ENCODE peak calls at places on chromosomes 12 and 14, in six cellular contexts. Y is activated B cell treated with CpG ODN at 0.5 μM for 24 hours, F is NB4, B is HFFc6, O is heart right ventricle, P is AG09319. Q is an unnamed sample.

GRCh38 chr14:61477845-61478438 is 156.6 kb downstream of the PRKCH start:
- DNase-seq in Y (no peak), F (peak; percentile 28), B (no peak), O (peak; percentile 81), P (no peak), Q (no peak)

GRCh38 chr14:100416921-100417451 is 93.8 kb downstream of the SLC25A47 start:
- DNase-seq in Y (no peak), F (no peak), B (peak; percentile 83), O (no peak), P (no peak), Q (no peak)

GRCh38 chr14:32524609-32525391 is 195.7 kb downstream of the AKAP6 start:
- DNase-seq in Y (no peak), F (no peak), B (peak; percentile 36), O (no peak), P (no peak), Q (peak; percentile 3)

GRCh38 chr12:68403296-68403695 is 71.1 kb upstream of the MDM1 start:
- DNase-seq in Y (no peak), F (no peak), B (no peak), O (no peak), P (no peak), Q (no peak)

GRCh38 chr12:19822476-19822875 is 383.2 kb downstream of the AEBP2 start:
- DNase-seq in Y (no peak), F (no peak), B (no peak), O (no peak), P (no peak), Q (no peak)

GRCh38 chr12:111715242-111715641 is 29.4 kb downstream of the ACAD10 start:
- DNase-seq in Y (no peak), F (no peak), B (peak; percentile 2), O (peak; percentile 47), P (no peak), Q (no peak)

GRCh38 chr12:127113945-127114344 is 1153.0 kb upstream of the TMEM132C start:
- DNase-seq in Y (no peak), F (no peak), B (no peak), O (no peak), P (no peak), Q (no peak)

GRCh38 chr14:78975734-78976133 is 805.6 kb downstream of the NRXN3 start:
- DNase-seq in Y (no peak), F (no peak), B (no peak), O (no peak), P (no peak), Q (no peak)

GRCh38 chr12:116934908-116935698 is 24.4 kb downstream of the FBXW8 start:
- DNase-seq in Y (no peak), F (no peak), B (no peak), O (no peak), P (no peak), Q (no peak)

GRCh38 chr12:124730455-124730932 is 133.2 kb downstream of the SCARB1 start:
- DNase-seq in Y (no peak), F (no peak), B (no peak), O (no peak), P (no peak), Q (peak; percentile 80)

GRCh38 chr12:105355752-105356151 is 25.3 kb downstream of the C12orf75 start:
- DNase-seq in Y (no peak), F (no peak), B (peak; percentile 57), O (no peak), P (no peak), Q (peak; percentile 57)

GRCh38 chr12:116319316-116319715 is 41.8 kb upstream of the MED13L start:
- DNase-seq in Y (no peak), F (peak; percentile 45), B (no peak), O (no peak), P (no peak), Q (peak; percentile 43)

GRCh38 chr12:49762468-49762847 is 21.1 kb downstream of the TMBIM6 start:
- DNase-seq in Y (no peak), F (no peak), B (no peak), O (no peak), P (no peak), Q (no peak)

GRCh38 chr12:66061557-66062279 is 68.8 kb downstream of the LLPH start:
- DNase-seq in Y (no peak), F (no peak), B (no peak), O (no peak), P (no peak), Q (no peak)

GRCh38 chr12:1666685-1667162 is 24.1 kb upstream of the ADIPOR2 start:
- DNase-seq in Y (no peak), F (peak; percentile 77), B (no peak), O (no peak), P (no peak), Q (no peak)

GRCh38 chr14:87457727-87458126 is 535.3 kb downstream of the GALC start:
- DNase-seq in Y (no peak), F (peak; percentile 20), B (no peak), O (no peak), P (no peak), Q (no peak)

GRCh38 chr12:43653917-43654316 is 101.9 kb upstream of the ADAMTS20 start:
- DNase-seq in Y (no peak), F (no peak), B (no peak), O (no peak), P (no peak), Q (no peak)

GRCh38 chr14:70468731-70469130 is 16.8 kb downstream of the ADAM21 start:
- DNase-seq in Y (no peak), F (no peak), B (no peak), O (no peak), P (no peak), Q (no peak)

GRCh38 chr12:56635539-56636117 is 5.5 kb upstream of the BAZ2A start:
- DNase-seq in Y (peak; percentile 27), F (peak; percentile 54), B (no peak), O (no peak), P (no peak), Q (no peak)

GRCh38 chr12:101539148-101539547 is 55.6 kb upstream of the MYBPC1 start:
- DNase-seq in Y (no peak), F (no peak), B (no peak), O (no peak), P (no peak), Q (peak; percentile 25)

GRCh38 chr14:66944872-66945271 is 244.4 kb upstream of the GARIN2 start:
- DNase-seq in Y (no peak), F (peak; percentile 31), B (peak; percentile 29), O (no peak), P (no peak), Q (peak; percentile 47)

GRCh38 chr12:71312767-71313375 is 126.7 kb upstream of the LGR5 start:
- DNase-seq in Y (no peak), F (no peak), B (no peak), O (no peak), P (no peak), Q (no peak)

GRCh38 chr12:873954-874353 is 75.5 kb downstream of the RAD52 start:
- DNase-seq in Y (no peak), F (no peak), B (no peak), O (no peak), P (no peak), Q (no peak)

GRCh38 chr12:113358381-113359132 is at the start of gene PLBD2:
- DNase-seq in Y (peak; percentile 90), F (peak; percentile 98), B (peak; percentile 88), O (peak; percentile 96), P (peak; percentile 81), Q (peak; percentile 97)

GRCh38 chr14:33891700-33892099 is 59.2 kb downstream of the EGLN3 start:
- DNase-seq in Y (no peak), F (no peak), B (no peak), O (no peak), P (no peak), Q (no peak)

GRCh38 chr12:107568718-107569117 is 116.9 kb upstream of the PWP1 start:
- DNase-seq in Y (no peak), F (no peak), B (no peak), O (no peak), P (no peak), Q (no peak)

GRCh38 chr12:107565551-107565950 is 120.0 kb upstream of the PWP1 start:
- DNase-seq in Y (no peak), F (no peak), B (no peak), O (no peak), P (no peak), Q (no peak)

GRCh38 chr12:107560906-107561285 is 124.7 kb upstream of the PWP1 start:
- DNase-seq in Y (no peak), F (no peak), B (no peak), O (no peak), P (no peak), Q (no peak)

GRCh38 chr12:107567871-107568619 is 117.6 kb upstream of the PWP1 start:
- DNase-seq in Y (no peak), F (no peak), B (no peak), O (no peak), P (no peak), Q (no peak)

GRCh38 chr12:107564946-107565345 is 120.7 kb upstream of the PWP1 start:
- DNase-seq in Y (no peak), F (peak; percentile 34), B (no peak), O (no peak), P (no peak), Q (peak; percentile 35)
- TF ChIP-seq CTCF in Y (no peak), F (peak; percentile 49), B (no peak), O (no peak), P (peak; percentile 31), Q (no peak)

GRCh38 chr14:77059276-77059934 is 30.9 kb upstream of the IRF2BPL start:
- DNase-seq in Y (no peak), F (peak; percentile 49), B (peak; percentile 94), O (no peak), P (peak; percentile 42), Q (no peak)
- TF ChIP-seq CTCF in Y (no peak), F (no peak), B (peak; percentile 76), O (no peak), P (peak; percentile 29), Q (peak; percentile 48)

GRCh38 chr12:31813305-31813704 is 84.5 kb upstream of the AMN1 start:
- DNase-seq in Y (no peak), F (peak; percentile 10), B (no peak), O (no peak), P (no peak), Q (no peak)
- TF ChIP-seq CTCF in Y (no peak), F (no peak), B (peak; percentile 23), O (no peak), P (no peak), Q (peak; percentile 18)

GRCh38 chr12:53295070-53295890 is at the start of gene PFDN5:
- DNase-seq in Y (peak; percentile 75), F (peak; percentile 96), B (peak; percentile 91), O (peak; percentile 87), P (peak; percentile 78), Q (peak; percentile 96)
- TF ChIP-seq CTCF in Y (no peak), F (no peak), B (peak; percentile 10), O (no peak), P (no peak), Q (no peak)

GRCh38 chr14:103472939-103473338 is 49.7 kb downstream of the CKB start:
- DNase-seq in Y (no peak), F (no peak), B (no peak), O (no peak), P (no peak), Q (no peak)
- TF ChIP-seq CTCF in Y (no peak), F (no peak), B (no peak), O (no peak), P (no peak), Q (no peak)

GRCh38 chr12:28050606-28051005 is 78.1 kb upstream of the PTHLH start:
- DNase-seq in Y (no peak), F (no peak), B (no peak), O (no peak), P (no peak), Q (no peak)
- TF ChIP-seq CTCF in Y (no peak), F (no peak), B (no peak), O (no peak), P (no peak), Q (no peak)

GRCh38 chr12:92717202-92717601 is 14.4 kb downstream of the PLEKHG7 start:
- DNase-seq in Y (no peak), F (peak; percentile 90), B (peak; percentile 24), O (no peak), P (peak; percentile 7), Q (peak; percentile 73)
- TF ChIP-seq CTCF in Y (no peak), F (peak; percentile 85), B (peak; percentile 78), O (peak; percentile 8), P (peak; percentile 43), Q (peak; percentile 54)

Q was measured in cardiac muscle cell.